ENCODE peak calls at places on chromosomes 16 and 17, in four cellular contexts. One of them, this sample, is unnamed.

GRCh38 chr16:31351937-31352315 is 3.0 kb upstream of the ITGAX start:
- DNase-seq in GM12865: no peak
- DNase-seq in left ventricle myocardium inferior: no peak
- DNase-seq in neural crest cell: no peak
- DNase-seq in this sample: no peak

GRCh38 chr16:27639588-27640276 is 89.8 kb downstream of the KATNIP start:
- DNase-seq in GM12865: peak
- DNase-seq in left ventricle myocardium inferior: no peak
- DNase-seq in neural crest cell: peak
- DNase-seq in this sample: peak

GRCh38 chr17:1042486-1042885 is 45.6 kb downstream of the TIMM22 start:
- DNase-seq in GM12865: no peak
- DNase-seq in left ventricle myocardium inferior: no peak
- DNase-seq in neural crest cell: no peak
- DNase-seq in this sample: no peak

GRCh38 chr16:10485698-10486382 is 94.6 kb downstream of the EMP2 start:
- DNase-seq in GM12865: no peak
- DNase-seq in left ventricle myocardium inferior: no peak
- DNase-seq in neural crest cell: no peak
- DNase-seq in this sample: no peak

GRCh38 chr17:38559025-38559879 is 46.5 kb downstream of the SRCIN1 start:
- DNase-seq in GM12865: peak
- DNase-seq in left ventricle myocardium inferior: peak
- DNase-seq in neural crest cell: peak
- DNase-seq in this sample: peak

GRCh38 chr16:4980691-4981090 is 22.6 kb downstream of the SEC14L5 start:
- DNase-seq in GM12865: no peak
- DNase-seq in left ventricle myocardium inferior: no peak
- DNase-seq in neural crest cell: no peak
- DNase-seq in this sample: no peak

GRCh38 chr16:85524630-85525463 is 88.3 kb upstream of the GSE1 start:
- DNase-seq in GM12865: no peak
- DNase-seq in left ventricle myocardium inferior: no peak
- DNase-seq in neural crest cell: no peak
- DNase-seq in this sample: no peak

GRCh38 chr16:89482824-89483220 is 7.5 kb downstream of the ANKRD11 start:
- DNase-seq in GM12865: no peak
- DNase-seq in left ventricle myocardium inferior: no peak
- DNase-seq in neural crest cell: no peak
- DNase-seq in this sample: no peak

GRCh38 chr16:87855852-87856715 is 13.2 kb downstream of the SLC7A5 start:
- DNase-seq in GM12865: peak
- DNase-seq in left ventricle myocardium inferior: peak
- DNase-seq in neural crest cell: no peak
- DNase-seq in this sample: no peak

GRCh38 chr17:61393904-61394629 is 5.6 kb upstream of the TBX2 start:
- DNase-seq in GM12865: no peak
- DNase-seq in left ventricle myocardium inferior: no peak
- DNase-seq in neural crest cell: no peak
- DNase-seq in this sample: no peak

GRCh38 chr16:71585318-71585703 is 8.4 kb upstream of the TAT start:
- DNase-seq in GM12865: no peak
- DNase-seq in left ventricle myocardium inferior: no peak
- DNase-seq in neural crest cell: no peak
- DNase-seq in this sample: no peak

GRCh38 chr16:22665803-22666202 is 148.2 kb upstream of the HS3ST2 start:
- DNase-seq in GM12865: no peak
- DNase-seq in left ventricle myocardium inferior: no peak
- DNase-seq in neural crest cell: no peak
- DNase-seq in this sample: no peak

GRCh38 chr17:9424071-9424640 is 151.5 kb downstream of the STX8 start:
- DNase-seq in GM12865: no peak
- DNase-seq in left ventricle myocardium inferior: no peak
- DNase-seq in neural crest cell: no peak
- DNase-seq in this sample: no peak

GRCh38 chr16:55571191-55571897 is 4.9 kb downstream of the CAPNS2 start:
- DNase-seq in GM12865: no peak
- DNase-seq in left ventricle myocardium inferior: no peak
- DNase-seq in neural crest cell: no peak
- DNase-seq in this sample: no peak

GRCh38 chr16:1863681-1864460 is 8.1 kb downstream of the MEIOB start:
- DNase-seq in GM12865: peak
- DNase-seq in left ventricle myocardium inferior: no peak
- DNase-seq in neural crest cell: no peak
- DNase-seq in this sample: no peak

GRCh38 chr17:49404371-49404770 is 10.3 kb downstream of the PHB1 start:
- DNase-seq in GM12865: peak
- DNase-seq in left ventricle myocardium inferior: no peak
- DNase-seq in neural crest cell: no peak
- DNase-seq in this sample: no peak

GRCh38 chr17:49404906-49405305 is 9.8 kb downstream of the PHB1 start:
- DNase-seq in GM12865: no peak
- DNase-seq in left ventricle myocardium inferior: no peak
- DNase-seq in neural crest cell: no peak
- DNase-seq in this sample: no peak

GRCh38 chr17:49406791-49407190 is 7.9 kb downstream of the PHB1 start:
- DNase-seq in GM12865: no peak
- DNase-seq in left ventricle myocardium inferior: no peak
- DNase-seq in neural crest cell: no peak
- DNase-seq in this sample: no peak

GRCh38 chr17:49409066-49409465 is 5.6 kb downstream of the PHB1 start:
- DNase-seq in GM12865: no peak
- DNase-seq in left ventricle myocardium inferior: no peak
- DNase-seq in neural crest cell: no peak
- DNase-seq in this sample: no peak

DNA sequence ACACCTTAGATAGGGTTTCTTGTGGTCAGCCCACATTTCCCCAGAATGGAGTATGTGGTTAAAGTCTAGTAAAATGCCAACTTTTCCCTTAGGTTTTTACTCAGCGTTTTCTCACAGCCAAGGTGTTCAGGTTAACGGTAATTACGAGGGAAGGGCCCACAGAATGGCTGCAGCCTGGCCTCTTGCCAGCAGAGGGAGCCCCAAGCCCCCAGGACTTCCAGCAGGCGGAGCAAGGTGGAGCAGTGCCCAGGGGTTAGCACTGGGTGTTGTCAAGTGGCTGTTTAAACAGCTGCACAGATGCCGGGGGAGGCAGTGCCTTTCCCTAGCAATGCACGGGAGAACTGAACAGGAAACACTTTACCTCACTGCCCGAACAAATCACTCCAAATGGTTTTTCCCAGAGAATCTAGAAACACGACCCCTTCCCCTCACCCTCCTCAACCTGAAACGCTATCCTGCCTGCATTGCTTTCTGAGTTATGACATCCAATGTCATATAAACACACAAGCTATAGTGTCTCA is 6.6 kb downstream of the PHB1 start:
- DNase-seq in GM12865: peak
- DNase-seq in left ventricle myocardium inferior: peak
- DNase-seq in neural crest cell: peak
- DNase-seq in this sample: peak
- TF ChIP-seq CTCF in GM12865: peak
- TF ChIP-seq CTCF in left ventricle myocardium inferior: peak
- TF ChIP-seq CTCF in neural crest cell: peak
- TF ChIP-seq CTCF in this sample: peak

GRCh38 chr17:44581868-44582267 is 24.6 kb downstream of the FZD2 start:
- DNase-seq in GM12865: peak
- DNase-seq in left ventricle myocardium inferior: no peak
- DNase-seq in neural crest cell: no peak
- DNase-seq in this sample: no peak
- TF ChIP-seq CTCF in GM12865: peak
- TF ChIP-seq CTCF in left ventricle myocardium inferior: no peak
- TF ChIP-seq CTCF in neural crest cell: peak
- TF ChIP-seq CTCF in this sample: no peak

GRCh38 chr17:81094744-81095607 is 60.0 kb downstream of the BAIAP2 start:
- DNase-seq in GM12865: peak
- DNase-seq in left ventricle myocardium inferior: no peak
- DNase-seq in neural crest cell: peak
- DNase-seq in this sample: peak
- TF ChIP-seq CTCF in GM12865: no peak
- TF ChIP-seq CTCF in left ventricle myocardium inferior: no peak
- TF ChIP-seq CTCF in neural crest cell: no peak
- TF ChIP-seq CTCF in this sample: no peak

GRCh38 chr17:43171761-43172487 is 910 bp downstream of the NBR1 start:
- DNase-seq in GM12865: peak
- DNase-seq in left ventricle myocardium inferior: no peak
- DNase-seq in neural crest cell: no peak
- DNase-seq in this sample: no peak
- TF ChIP-seq CTCF in GM12865: no peak
- TF ChIP-seq CTCF in left ventricle myocardium inferior: peak
- TF ChIP-seq CTCF in neural crest cell: no peak
- TF ChIP-seq CTCF in this sample: no peak

GRCh38 chr17:66675991-66676371 is 158.9 kb upstream of the CACNG5 start:
- DNase-seq in GM12865: no peak
- DNase-seq in left ventricle myocardium inferior: no peak
- DNase-seq in neural crest cell: no peak
- DNase-seq in this sample: no peak
- TF ChIP-seq CTCF in GM12865: no peak
- TF ChIP-seq CTCF in left ventricle myocardium inferior: no peak
- TF ChIP-seq CTCF in neural crest cell: no peak
- TF ChIP-seq CTCF in this sample: no peak

GRCh38 chr17:58312021-58312630 is 16.5 kb downstream of the TSPOAP1 start:
- DNase-seq in GM12865: no peak
- DNase-seq in left ventricle myocardium inferior: no peak
- DNase-seq in neural crest cell: no peak
- DNase-seq in this sample: no peak

GRCh38 chr17:58313815-58314705 is 14.5 kb downstream of the TSPOAP1 start:
- DNase-seq in GM12865: no peak
- DNase-seq in left ventricle myocardium inferior: no peak
- DNase-seq in neural crest cell: no peak
- DNase-seq in this sample: no peak

GRCh38 chr17:58311429-58311894 is 17.1 kb downstream of the TSPOAP1 start:
- DNase-seq in GM12865: no peak
- DNase-seq in left ventricle myocardium inferior: no peak
- DNase-seq in neural crest cell: no peak
- DNase-seq in this sample: no peak

GRCh38 chr17:58314706-58315015 is 13.9 kb downstream of the TSPOAP1 start:
- DNase-seq in GM12865: no peak
- DNase-seq in left ventricle myocardium inferior: no peak
- DNase-seq in neural crest cell: no peak
- DNase-seq in this sample: no peak

DNA sequence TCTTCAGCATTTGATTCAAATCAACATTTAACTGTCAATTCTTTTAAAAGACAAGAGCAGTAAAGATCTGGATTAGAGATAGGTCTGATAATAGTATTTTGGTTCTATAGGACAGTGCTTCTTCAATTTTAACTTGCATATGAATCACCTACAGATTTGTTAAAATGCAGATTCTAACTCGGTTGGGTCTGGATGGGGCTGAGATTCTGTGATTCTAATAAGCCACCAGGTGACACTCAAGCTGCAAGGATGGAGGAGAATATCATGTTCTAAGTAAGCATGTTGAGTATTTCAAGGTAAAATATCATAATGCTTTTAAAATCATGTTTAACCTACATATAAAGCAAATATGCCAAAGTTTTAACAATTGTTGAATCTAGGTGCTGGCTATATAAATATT is 15.8 kb downstream of the TSPOAP1 start:
- DNase-seq in GM12865: no peak
- DNase-seq in left ventricle myocardium inferior: no peak
- DNase-seq in neural crest cell: no peak
- DNase-seq in this sample: no peak
- TF ChIP-seq CTCF in GM12865: no peak
- TF ChIP-seq CTCF in left ventricle myocardium inferior: no peak
- TF ChIP-seq CTCF in neural crest cell: no peak
- TF ChIP-seq CTCF in this sample: no peak

GRCh38 chr17:40317880-40318834 is 9.2 kb downstream of the RARA start:
- DNase-seq in GM12865: peak
- DNase-seq in left ventricle myocardium inferior: peak
- DNase-seq in neural crest cell: peak
- DNase-seq in this sample: peak
- TF ChIP-seq CTCF in GM12865: no peak
- TF ChIP-seq CTCF in left ventricle myocardium inferior: no peak
- TF ChIP-seq CTCF in neural crest cell: no peak
- TF ChIP-seq CTCF in this sample: no peak